ENCODE peak calls at places on chromosomes 7 and 10, in nine cellular contexts. V is GM12865, T is GM10248, C is progenitor cell of endocrine pancreas, B is HFF-Myc, L is sigmoid colon, J is astrocyte of the spinal cord, S is choroid plexus epithelial cell, P is HCT116. Q is an unnamed sample.

GRCh38 chr10:72097448-72098300 is 9.3 kb upstream of the SPOCK2 start:
- DNase-seq in V (no peak), T (no peak), C (no peak), B (no peak), L (no peak), J (peak; percentile 90), S (peak; percentile 91), P (peak; percentile 68), Q (no peak)

GRCh38 chr7:29885626-29886025 is 79.3 kb downstream of the WIPF3 start:
- DNase-seq in V (no peak), T (no peak), C (no peak), B (no peak), L (no peak), J (no peak), S (no peak), P (no peak), Q (no peak)

GRCh38 chr7:133936074-133936473 is 191.1 kb upstream of the LRGUK start:
- DNase-seq in V (no peak), T (no peak), C (no peak), B (no peak), L (no peak), J (no peak), S (peak; percentile 43), P (no peak), Q (no peak)

GRCh38 chr7:16918288-16918895 is 36.6 kb upstream of the AGR3 start:
- DNase-seq in V (peak; percentile 41), T (no peak), C (no peak), B (no peak), L (no peak), J (peak; percentile 74), S (peak; percentile 76), P (peak; percentile 33), Q (no peak)

GRCh38 chr7:42611961-42612360 is 299.9 kb downstream of the C7orf25 start:
- DNase-seq in V (no peak), T (no peak), C (no peak), B (no peak), L (no peak), J (no peak), S (no peak), P (no peak), Q (no peak)

GRCh38 chr7:99653754-99654153 is 26.0 kb downstream of the CYP3A5 start:
- DNase-seq in V (no peak), T (no peak), C (no peak), B (no peak), L (no peak), J (no peak), S (no peak), P (no peak), Q (no peak)

GRCh38 chr10:110502072-110502845 is 4.6 kb downstream of the DUSP5 start:
- DNase-seq in V (peak; percentile 51), T (no peak), C (no peak), B (no peak), L (no peak), J (peak; percentile 23), S (peak; percentile 30), P (no peak), Q (no peak)

GRCh38 chr7:4745971-4746919 is 29.2 kb upstream of the AP5Z1 start:
- DNase-seq in V (peak; percentile 70), T (no peak), C (no peak), B (peak; percentile 33), L (no peak), J (peak; percentile 82), S (peak; percentile 87), P (no peak), Q (no peak)

GRCh38 chr10:20855398-20856038 is 41.6 kb downstream of the NEBL start:
- DNase-seq in V (no peak), T (no peak), C (no peak), B (no peak), L (no peak), J (peak; percentile 50), S (peak; percentile 72), P (no peak), Q (no peak)

GRCh38 chr7:76352193-76352592 is 6.6 kb downstream of the YWHAG start:
- DNase-seq in V (peak; percentile 35), T (peak; percentile 35), C (no peak), B (no peak), L (peak; percentile 36), J (no peak), S (peak; percentile 16), P (no peak), Q (no peak)

GRCh38 chr7:40288827-40289226 is 154.0 kb downstream of the SUGCT start:
- DNase-seq in V (no peak), T (no peak), C (no peak), B (no peak), L (no peak), J (no peak), S (no peak), P (no peak), Q (no peak)

GRCh38 chr7:23654508-23654907 is 25.5 kb upstream of the FAM221A start:
- DNase-seq in V (peak; percentile 24), T (no peak), C (no peak), B (peak; percentile 14), L (no peak), J (no peak), S (peak; percentile 40), P (peak; percentile 43), Q (no peak)

DNA sequence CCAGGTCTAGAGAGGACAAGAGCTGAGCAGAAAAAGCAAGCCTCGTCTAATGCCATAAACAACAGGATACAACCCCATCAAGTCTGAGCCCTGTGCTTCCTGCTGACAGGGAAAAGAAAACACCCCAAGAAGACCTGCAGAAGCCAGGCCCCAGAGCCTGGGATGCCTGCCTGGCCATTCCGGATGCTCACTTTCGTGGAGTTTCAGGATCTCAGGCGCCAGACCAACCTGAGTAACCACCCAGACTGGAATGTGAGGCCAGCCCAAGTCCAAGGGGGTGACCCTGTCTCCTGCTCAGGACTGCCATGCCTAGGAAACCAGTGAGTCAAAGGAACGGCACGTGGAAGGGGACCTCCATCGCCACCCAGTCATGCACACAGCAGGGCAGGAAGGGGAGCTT is 74.3 kb downstream of the PLXNA4 start:
- DNase-seq in V (no peak), T (no peak), C (no peak), B (no peak), L (no peak), J (no peak), S (no peak), P (no peak), Q (no peak)
- TF ChIP-seq CTCF in V (no peak), T (no peak), C (no peak), B (no peak), L (no peak), J (no peak), S (no peak), P (no peak), Q (no peak)

DNA sequence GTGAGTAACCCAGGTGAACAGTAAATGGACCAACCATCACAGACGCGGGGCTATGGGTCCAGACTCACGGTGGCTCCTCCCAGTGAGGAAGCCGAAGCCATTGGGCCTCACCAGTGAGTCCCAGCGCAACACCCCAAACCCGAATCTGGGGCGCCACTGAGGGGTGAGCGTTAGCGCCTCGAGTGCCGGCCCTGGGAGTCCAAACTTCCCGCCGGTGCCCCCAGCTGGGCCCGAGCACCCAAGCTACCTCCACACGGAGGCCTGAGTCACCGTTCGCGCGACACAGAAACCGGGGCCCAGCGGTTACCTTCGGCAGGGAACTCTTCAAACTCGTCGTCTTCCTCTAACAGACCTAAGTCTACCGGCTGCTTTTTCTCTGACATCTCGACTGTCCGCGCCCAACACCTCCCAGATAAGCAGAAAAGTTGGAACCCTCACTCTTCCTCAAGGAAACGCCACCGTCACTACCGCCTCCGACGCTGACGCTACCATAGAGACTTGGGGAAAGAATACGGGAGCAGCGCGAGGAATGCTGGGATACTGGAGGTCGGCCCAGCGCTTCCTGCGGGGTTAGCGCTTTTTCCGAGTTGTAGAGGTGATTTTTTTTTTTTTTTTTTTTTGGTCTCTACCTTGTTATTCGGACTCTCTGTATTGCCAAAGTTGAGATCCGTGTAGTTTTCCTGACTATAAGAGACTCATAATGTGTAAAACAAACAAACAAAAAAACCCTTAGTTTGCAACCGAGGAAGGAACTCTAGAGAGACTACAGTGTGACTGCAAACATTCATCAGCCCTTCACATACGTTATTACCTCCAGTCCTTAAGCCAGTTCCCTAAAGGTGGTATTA is at the start of gene SEM1:
- DNase-seq in V (peak; percentile 89), T (peak; percentile 67), C (peak; percentile 40), B (peak; percentile 72), L (peak; percentile 90), J (peak; percentile 90), S (peak; percentile 91), P (peak; percentile 77), Q (peak; percentile 61)
- TF ChIP-seq CTCF in V (no peak), T (no peak), C (no peak), B (no peak), L (no peak), J (no peak), S (no peak), P (no peak), Q (no peak)

GRCh38 chr7:155534691-155535090 is 11.7 kb downstream of the CNPY1 start:
- DNase-seq in V (no peak), T (no peak), C (no peak), B (no peak), L (peak; percentile 59), J (no peak), S (no peak), P (no peak), Q (peak; percentile 13)

GRCh38 chr7:155532792-155533119 is 13.6 kb downstream of the CNPY1 start:
- DNase-seq in V (no peak), T (no peak), C (no peak), B (no peak), L (peak; percentile 10), J (no peak), S (no peak), P (no peak), Q (no peak)

GRCh38 chr7:155531686-155532085 is 14.7 kb downstream of the CNPY1 start:
- DNase-seq in V (no peak), T (no peak), C (no peak), B (no peak), L (peak; percentile 18), J (no peak), S (no peak), P (no peak), Q (peak; percentile 26)

GRCh38 chr7:155533827-155534690 is 12.3 kb downstream of the CNPY1 start:
- DNase-seq in V (peak; percentile 31), T (peak; percentile 76), C (peak; percentile 42), B (no peak), L (peak; percentile 40), J (no peak), S (peak; percentile 17), P (no peak), Q (peak; percentile 86)

DNA sequence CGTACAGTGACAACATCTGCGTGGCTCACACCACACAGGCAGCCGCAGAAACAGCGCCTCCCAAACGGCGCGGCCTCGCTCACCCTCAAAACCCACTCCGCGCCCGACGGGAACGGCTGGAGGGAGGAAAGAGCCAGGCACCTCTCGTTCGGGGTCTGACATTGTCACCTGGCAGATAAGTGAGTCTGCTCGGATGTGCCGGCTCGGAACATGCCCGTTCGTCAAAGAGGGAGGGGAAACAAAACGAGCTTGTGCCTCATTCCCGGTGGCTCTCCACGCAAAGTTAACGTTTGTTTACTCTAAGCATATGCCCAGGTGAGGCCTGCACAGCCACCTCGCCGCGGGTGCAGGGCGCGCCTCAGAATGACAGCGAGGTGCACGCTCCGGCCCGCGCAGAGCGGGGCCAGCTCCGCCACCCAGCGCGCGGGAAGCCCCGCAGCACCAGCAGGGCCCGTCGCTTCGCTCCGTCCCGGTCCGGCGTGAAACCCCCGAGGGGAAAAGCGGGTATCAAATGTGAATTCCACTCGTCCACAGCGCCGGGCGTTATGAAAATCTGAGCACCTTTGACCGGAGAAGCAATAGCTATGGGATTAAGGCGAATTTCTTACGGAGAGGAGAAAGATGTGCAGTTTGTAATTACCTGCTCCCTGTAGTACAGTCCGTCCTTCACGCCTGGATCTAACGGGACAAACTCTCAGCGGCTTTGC is 13.1 kb downstream of the CNPY1 start:
- DNase-seq in V (no peak), T (no peak), C (no peak), B (no peak), L (peak; percentile 61), J (no peak), S (peak; percentile 4), P (no peak), Q (peak; percentile 47)
- TF ChIP-seq CTCF in V (no peak), T (no peak), C (no peak), B (no peak), L (no peak), J (no peak), S (no peak), P (no peak), Q (no peak)

GRCh38 chr10:99711129-99711719 is 20.7 kb downstream of the COX15 start:
- DNase-seq in V (peak; percentile 56), T (peak; percentile 39), C (no peak), B (peak; percentile 33), L (no peak), J (peak; percentile 67), S (peak; percentile 81), P (peak; percentile 54), Q (peak; percentile 30)
- TF ChIP-seq CTCF in V (peak; percentile 35), T (peak; percentile 54), C (peak; percentile 56), B (peak; percentile 51), L (peak; percentile 31), J (peak; percentile 68), S (peak; percentile 72), P (peak; percentile 72), Q (peak; percentile 77)